ENCODE peak calls at places on chromosome 16, in four cellular contexts. S is A549, G is GM10248, O is suprapubic skin. Y is an unnamed sample.

GRCh38 chr16:22141746-22142145 is 20.6 kb upstream of the SDR42E2 start:
- DNase-seq in S (peak), G (no peak), O (no peak), Y (no peak)

GRCh38 chr16:81493755-81494433 is 49.3 kb downstream of the CMIP start:
- DNase-seq in S (peak), G (no peak), O (no peak), Y (peak)

GRCh38 chr16:86343733-86344585 is 166.4 kb upstream of the FOXF1 start:
- DNase-seq in S (no peak), G (no peak), O (no peak), Y (no peak)

GRCh38 chr16:21179983-21180365 is 21.5 kb downstream of the LDAF1 start:
- DNase-seq in S (no peak), G (no peak), O (no peak), Y (no peak)

GRCh38 chr16:726188-726437 is 130 bp downstream of the CCDC78 start:
- DNase-seq in S (no peak), G (no peak), O (no peak), Y (no peak)

GRCh38 chr16:50878966-50879615 is 137.2 kb downstream of the CYLD start:
- DNase-seq in S (no peak), G (no peak), O (no peak), Y (no peak)

GRCh38 chr16:19174478-19174877 is 6.4 kb downstream of the SYT17 start:
- DNase-seq in S (no peak), G (no peak), O (no peak), Y (no peak)

GRCh38 chr16:3259097-3259496 is 2.7 kb upstream of the MEFV start:
- DNase-seq in S (no peak), G (no peak), O (no peak), Y (no peak)

GRCh38 chr16:2415085-2415484 is 14.2 kb upstream of the CCNF start:
- DNase-seq in S (no peak), G (no peak), O (no peak), Y (no peak)

GRCh38 chr16:28587386-28587785 is 9.5 kb downstream of the SULT1A2 start:
- DNase-seq in S (peak), G (no peak), O (no peak), Y (no peak)

GRCh38 chr16:83713597-83713996 is 94.2 kb upstream of the HSBP1 start:
- DNase-seq in S (peak), G (no peak), O (no peak), Y (no peak)

GRCh38 chr16:86037999-86038922 is 139.3 kb downstream of the IRF8 start:
- DNase-seq in S (no peak), G (no peak), O (no peak), Y (no peak)

GRCh38 chr16:75424096-75424762 is 9.1 kb downstream of the CFDP1 start:
- DNase-seq in S (no peak), G (no peak), O (no peak), Y (no peak)

GRCh38 chr16:73565263-73565662 is 517.3 kb upstream of the ZFHX3 start:
- DNase-seq in S (peak), G (no peak), O (no peak), Y (no peak)

GRCh38 chr16:50878536-50878935 is 136.7 kb downstream of the CYLD start:
- DNase-seq in S (no peak), G (no peak), O (no peak), Y (no peak)

GRCh38 chr16:77433146-77433545 is 1.7 kb downstream of the ADAMTS18 start:
- DNase-seq in S (no peak), G (no peak), O (no peak), Y (no peak)

GRCh38 chr16:728131-728889 is 1.4 kb downstream of the HAGHL start:
- DNase-seq in S (peak), G (peak), O (no peak), Y (peak)

GRCh38 chr16:85584989-85585388 is 28.1 kb upstream of the GSE1 start:
- DNase-seq in S (no peak), G (no peak), O (no peak), Y (no peak)

GRCh38 chr16:48538746-48539484 is 71.1 kb downstream of the N4BP1 start:
- DNase-seq in S (no peak), G (no peak), O (no peak), Y (no peak)

GRCh38 chr16:14186007-14186953 is 115.2 kb downstream of the MRTFB start:
- DNase-seq in S (peak), G (no peak), O (no peak), Y (peak)

GRCh38 chr16:78258651-78259050 is 159.2 kb downstream of the WWOX start:
- DNase-seq in S (no peak), G (no peak), O (no peak), Y (no peak)

GRCh38 chr16:85923153-85924021 is 24.4 kb downstream of the IRF8 start:
- DNase-seq in S (peak), G (no peak), O (no peak), Y (no peak)

GRCh38 chr16:19578378-19578851 is 22.9 kb downstream of the VPS35L start:
- DNase-seq in S (no peak), G (no peak), O (no peak), Y (no peak)

GRCh38 chr16:19384656-19385055 is 33.0 kb upstream of the TMC5 start:
- DNase-seq in S (peak), G (no peak), O (no peak), Y (no peak)

GRCh38 chr16:50960517-50961202 is 190.4 kb downstream of the SALL1 start:
- DNase-seq in S (no peak), G (no peak), O (no peak), Y (no peak)

GRCh38 chr16:48075398-48075797 is 80.4 kb downstream of the ABCC12 start:
- DNase-seq in S (peak), G (no peak), O (no peak), Y (no peak)

GRCh38 chr16:20897253-20897896 is 2.8 kb downstream of the DCUN1D3 start:
- DNase-seq in S (no peak), G (no peak), O (no peak), Y (no peak)

GRCh38 chr16:67399749-67400704 is 6.7 kb upstream of the TPPP3 start:
- DNase-seq in S (no peak), G (peak), O (no peak), Y (no peak)

GRCh38 chr16:19883296-19883951 is 1.2 kb downstream of the GPRC5B start:
- DNase-seq in S (no peak), G (no peak), O (no peak), Y (peak)

GRCh38 chr16:80806957-80807356 is 2.6 kb upstream of the CDYL2 start:
- DNase-seq in S (peak), G (no peak), O (no peak), Y (peak)

GRCh38 chr16:16018705-16019104 is 69.3 kb downstream of the ABCC1 start:
- DNase-seq in S (peak), G (no peak), O (no peak), Y (no peak)

GRCh38 chr16:1771072-1771863 is at the start of gene NME3:
- DNase-seq in S (peak), G (peak), O (peak), Y (peak)

GRCh38 chr16:85302018-85302847 is 190.0 kb upstream of the CIBAR2 start:
- DNase-seq in S (no peak), G (no peak), O (no peak), Y (no peak)

GRCh38 chr16:58027341-58028167 is 2.0 kb downstream of the MMP15 start:
- DNase-seq in S (peak), G (no peak), O (no peak), Y (no peak)

GRCh38 chr16:3173892-3174617 is 13.9 kb upstream of the OR1F1 start:
- DNase-seq in S (peak), G (peak), O (no peak), Y (peak)

GRCh38 chr16:49699718-49700117 is 156.2 kb downstream of the ZNF423 start:
- DNase-seq in S (no peak), G (no peak), O (no peak), Y (no peak)

GRCh38 chr16:10688726-10689125 is 6.0 kb downstream of the TEKT5 start:
- DNase-seq in S (no peak), G (no peak), O (no peak), Y (no peak)

GRCh38 chr16:10694306-10694705 is 424 bp downstream of the TEKT5 start:
- DNase-seq in S (no peak), G (no peak), O (no peak), Y (no peak)

GRCh38 chr16:10692470-10692869 is 2.3 kb downstream of the TEKT5 start:
- DNase-seq in S (no peak), G (no peak), O (no peak), Y (no peak)

GRCh38 chr16:10694830-10695229 is at the start of gene TEKT5:
- DNase-seq in S (no peak), G (peak), O (no peak), Y (no peak)

GRCh38 chr16:10693889-10694288 is 841 bp downstream of the TEKT5 start:
- DNase-seq in S (no peak), G (no peak), O (no peak), Y (no peak)
- TF ChIP-seq CTCF in S (no peak), G (no peak), O (no peak), Y (no peak)

GRCh38 chr16:29641561-29641960 is 21.5 kb upstream of the SPN start:
- DNase-seq in S (no peak), G (peak), O (no peak), Y (peak)
- TF ChIP-seq CTCF in S (peak), G (peak), O (no peak), Y (peak)

DNA sequence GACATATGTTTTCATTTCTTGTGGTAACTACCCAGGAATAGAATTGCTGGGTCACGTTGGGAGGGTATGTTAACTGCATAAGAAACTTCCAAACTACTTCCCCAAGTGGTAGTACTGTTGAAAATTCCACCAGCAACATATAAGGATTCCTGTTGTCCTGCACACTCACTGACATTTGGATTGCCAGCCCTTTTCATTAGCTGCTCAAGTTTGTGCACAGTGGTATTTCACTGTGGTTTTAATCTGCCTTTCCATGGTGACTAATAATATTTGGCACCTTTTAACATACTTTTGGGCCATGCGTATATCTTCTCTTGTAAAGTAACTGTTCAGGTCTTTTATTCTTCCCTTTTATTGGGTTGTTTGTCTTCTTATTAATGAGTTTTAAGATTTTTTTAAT is 103.3 kb downstream of the GNAO1 start:
- DNase-seq in S (no peak), G (no peak), O (no peak), Y (no peak)
- TF ChIP-seq CTCF in S (no peak), G (no peak), O (no peak), Y (no peak)

GRCh38 chr16:23858496-23859062 is 22.8 kb downstream of the PRKCB start:
- DNase-seq in S (no peak), G (no peak), O (no peak), Y (no peak)
- TF ChIP-seq CTCF in S (no peak), G (no peak), O (no peak), Y (no peak)